ENCODE peak calls at places on chromosome 18, in eight cellular contexts. E is mucosa of descending colon, P is HCT116, I is kidney epithelial cell, Y is AG09319, A is pancreas, G is cardiac fibroblast, H is breast epithelium. V is an unnamed sample.

GRCh38 chr18:32372381-32373061 is 98.2 kb downstream of the GAREM1 start:
- DNase-seq in E (peak), P (peak), I (peak), Y (no peak), A (peak), G (no peak), H (peak), V (no peak)

GRCh38 chr18:68181956-68182355 is 533.0 kb downstream of the TMX3 start:
- DNase-seq in E (no peak), P (no peak), I (no peak), Y (no peak), A (no peak), G (peak), H (no peak), V (no peak)

GRCh38 chr18:46042571-46043123 is 29.4 kb downstream of the PSTPIP2 start:
- DNase-seq in E (no peak), P (no peak), I (peak), Y (peak), A (no peak), G (peak), H (peak), V (no peak)

GRCh38 chr18:50507120-50507590 is 52.7 kb upstream of the MAPK4 start:
- DNase-seq in E (peak), P (no peak), I (no peak), Y (no peak), A (peak), G (peak), H (peak), V (peak)

GRCh38 chr18:54280206-54280550 is 10.9 kb downstream of the POLI start:
- DNase-seq in E (no peak), P (no peak), I (no peak), Y (no peak), A (no peak), G (no peak), H (no peak), V (no peak)

GRCh38 chr18:45059695-45060094 is 379.0 kb downstream of the SETBP1 start:
- DNase-seq in E (no peak), P (no peak), I (peak), Y (no peak), A (no peak), G (peak), H (no peak), V (no peak)

GRCh38 chr18:38367473-38367872 is 801.9 kb upstream of the CELF4 start:
- DNase-seq in E (no peak), P (no peak), I (no peak), Y (no peak), A (no peak), G (no peak), H (no peak), V (no peak)

GRCh38 chr18:23575309-23575651 is 11.0 kb downstream of the NPC1 start:
- DNase-seq in E (no peak), P (no peak), I (no peak), Y (no peak), A (no peak), G (no peak), H (no peak), V (no peak)

GRCh38 chr18:59318460-59318859 is at the start of gene CPLX4:
- DNase-seq in E (no peak), P (no peak), I (no peak), Y (no peak), A (no peak), G (no peak), H (no peak), V (no peak)

GRCh38 chr18:33557706-33558105 is 20.3 kb upstream of the ASXL3 start:
- DNase-seq in E (no peak), P (no peak), I (no peak), Y (no peak), A (no peak), G (no peak), H (no peak), V (no peak)

GRCh38 chr18:22169889-22170420 is 566 bp downstream of the GATA6 start:
- DNase-seq in E (peak), P (no peak), I (no peak), Y (no peak), A (peak), G (peak), H (no peak), V (no peak)

GRCh38 chr18:32366586-32367538 is 103.8 kb downstream of the GAREM1 start:
- DNase-seq in E (no peak), P (no peak), I (peak), Y (peak), A (no peak), G (peak), H (no peak), V (no peak)

GRCh38 chr18:8480506-8481328 is 128.5 kb upstream of the RAB12 start:
- DNase-seq in E (peak), P (peak), I (peak), Y (peak), A (no peak), G (peak), H (no peak), V (no peak)

GRCh38 chr18:21762181-21762772 is 21.7 kb downstream of the MIB1 start:
- DNase-seq in E (no peak), P (no peak), I (no peak), Y (no peak), A (no peak), G (no peak), H (no peak), V (no peak)

GRCh38 chr18:76380791-76381405 is 114.1 kb downstream of the ZNF516 start:
- DNase-seq in E (no peak), P (peak), I (no peak), Y (no peak), A (no peak), G (no peak), H (no peak), V (no peak)

GRCh38 chr18:33757037-33757436 is 179.0 kb downstream of the ASXL3 start:
- DNase-seq in E (no peak), P (no peak), I (no peak), Y (no peak), A (no peak), G (no peak), H (no peak), V (no peak)

GRCh38 chr18:11728247-11728646 is 39.2 kb downstream of the GNAL start:
- DNase-seq in E (no peak), P (peak), I (no peak), Y (no peak), A (no peak), G (peak), H (no peak), V (no peak)

DNA sequence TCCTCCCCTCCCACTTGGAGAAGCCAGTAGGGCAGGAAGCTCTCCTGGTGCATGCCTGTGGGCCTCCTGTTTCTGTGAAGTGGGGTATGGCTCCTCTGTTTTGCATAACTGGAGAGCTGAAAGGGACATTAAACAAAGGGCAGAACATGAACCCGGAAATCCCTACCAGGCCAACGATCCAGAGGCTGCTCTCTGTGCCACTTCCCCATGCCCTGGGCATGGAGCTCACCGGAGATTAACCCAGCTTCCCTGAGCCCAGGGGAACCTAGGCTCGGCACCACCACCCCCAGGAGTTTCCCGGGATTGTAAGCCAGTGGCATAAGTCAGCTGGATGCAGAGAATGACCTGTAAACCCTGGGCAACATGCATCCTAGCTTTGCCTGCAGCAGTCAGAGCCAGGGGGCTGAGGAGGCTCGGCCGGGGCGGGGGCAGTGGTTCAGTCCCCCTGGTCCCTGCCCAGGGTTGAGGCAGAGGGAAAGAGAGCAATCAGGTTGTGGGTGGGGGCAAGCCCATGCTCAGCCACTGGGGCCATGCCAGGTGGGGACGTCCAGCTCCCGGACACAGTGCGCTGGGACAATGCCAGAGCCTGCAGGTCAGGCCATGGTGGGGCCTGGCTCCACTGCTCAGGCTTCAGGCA is 49.5 kb downstream of the TIMM21 start:
- DNase-seq in E (peak), P (no peak), I (no peak), Y (no peak), A (peak), G (no peak), H (peak), V (no peak)
- TF ChIP-seq CTCF in E (no peak), P (no peak), I (no peak), Y (no peak), A (no peak), G (no peak), H (no peak), V (no peak)

GRCh38 chr18:13676499-13676898 is 49.9 kb downstream of the FAM210A start:
- DNase-seq in E (no peak), P (no peak), I (no peak), Y (no peak), A (no peak), G (no peak), H (no peak), V (no peak)

GRCh38 chr18:13684546-13684945 is 41.8 kb downstream of the FAM210A start:
- DNase-seq in E (no peak), P (no peak), I (no peak), Y (no peak), A (no peak), G (no peak), H (no peak), V (no peak)

GRCh38 chr18:13681701-13682100 is 44.7 kb downstream of the FAM210A start:
- DNase-seq in E (no peak), P (no peak), I (no peak), Y (no peak), A (no peak), G (no peak), H (no peak), V (no peak)

GRCh38 chr18:13680612-13681011 is 45.7 kb downstream of the FAM210A start:
- DNase-seq in E (peak), P (peak), I (no peak), Y (no peak), A (no peak), G (peak), H (no peak), V (no peak)
- TF ChIP-seq CTCF in E (no peak), P (no peak), I (peak), Y (no peak), A (no peak), G (peak), H (no peak), V (peak)

GRCh38 chr18:25557006-25557405 is 205.0 kb upstream of the ZNF521 start:
- DNase-seq in E (no peak), P (no peak), I (no peak), Y (no peak), A (no peak), G (no peak), H (no peak), V (no peak)

GRCh38 chr18:25563816-25564370 is 211.9 kb upstream of the ZNF521 start:
- DNase-seq in E (no peak), P (no peak), I (no peak), Y (no peak), A (no peak), G (no peak), H (no peak), V (no peak)

GRCh38 chr18:25563346-25563745 is 211.4 kb upstream of the ZNF521 start:
- DNase-seq in E (no peak), P (no peak), I (no peak), Y (no peak), A (no peak), G (no peak), H (no peak), V (no peak)

GRCh38 chr18:25560369-25560768 is 208.4 kb upstream of the ZNF521 start:
- DNase-seq in E (peak), P (no peak), I (no peak), Y (peak), A (no peak), G (no peak), H (peak), V (no peak)

DNA sequence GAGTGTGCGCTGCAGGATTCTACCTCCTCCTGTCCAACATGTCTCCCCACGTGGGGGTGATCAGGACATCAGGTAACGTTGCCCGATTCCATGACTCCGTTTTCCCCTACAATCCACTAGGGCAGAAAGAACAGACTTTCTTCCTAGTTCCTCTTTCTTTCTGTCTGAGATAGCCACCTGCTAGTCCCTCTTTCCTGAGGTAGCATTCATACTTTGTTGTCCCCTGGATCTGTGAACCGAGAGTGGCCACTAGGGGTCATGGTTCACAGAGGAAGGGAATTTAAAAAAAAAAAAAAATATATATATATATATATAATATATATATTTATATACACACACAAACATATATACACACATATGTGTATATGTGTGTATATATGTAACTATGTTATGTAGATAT is 210.0 kb upstream of the ZNF521 start:
- DNase-seq in E (peak), P (no peak), I (no peak), Y (peak), A (no peak), G (peak), H (no peak), V (no peak)
- TF ChIP-seq CTCF in E (no peak), P (no peak), I (peak), Y (peak), A (peak), G (peak), H (no peak), V (peak)

GRCh38 chr18:56861244-56861643 is 210.1 kb downstream of the WDR7 start:
- DNase-seq in E (peak), P (no peak), I (no peak), Y (no peak), A (no peak), G (no peak), H (no peak), V (no peak)
- TF ChIP-seq CTCF in E (no peak), P (no peak), I (no peak), Y (no peak), A (no peak), G (no peak), H (no peak), V (no peak)

GRCh38 chr18:78998350-78999055 is 18.9 kb downstream of the SALL3 start:
- DNase-seq in E (no peak), P (peak), I (no peak), Y (no peak), A (no peak), G (no peak), H (no peak), V (no peak)
- TF ChIP-seq CTCF in E (no peak), P (no peak), I (no peak), Y (no peak), A (no peak), G (no peak), H (no peak), V (no peak)